ENCODE peak calls at places on chromosome X, in seven cellular contexts. One of them, this sample, is unnamed.

GRCh38 chrX:3407785-3408184 is 61.3 kb upstream of the MXRA5 start:
- DNase-seq in activated T-helper 1 cell treated with anti-CD3 and anti-CD28 coated beads, Interleukin-2, amount 50 U/mL, for 16 hours: no peak
- DNase-seq in NCI-H460: no peak
- DNase-seq in stimulated activated CD8-positive, alpha-beta memory T cell treated with anti-CD3 and anti-CD28 coated beads, Interleukin-15, amount 100 ng/mL, for 24 hours: no peak
- DNase-seq in AG08395: no peak
- DNase-seq in HFF-Myc: no peak
- DNase-seq in stimulated activated CD4-positive, alpha-beta T cell treated with anti-CD3 and anti-CD28 coated beads, Interleukin-1b, Interleukin-23, amount 100 ng/mL, for 24 hours: no peak
- DNase-seq in this sample: no peak

GRCh38 chrX:103197721-103198306 is 17.1 kb upstream of the BEX4 start:
- DNase-seq in activated T-helper 1 cell treated with anti-CD3 and anti-CD28 coated beads, Interleukin-2, amount 50 U/mL, for 16 hours: no peak
- DNase-seq in NCI-H460: no peak
- DNase-seq in stimulated activated CD8-positive, alpha-beta memory T cell treated with anti-CD3 and anti-CD28 coated beads, Interleukin-15, amount 100 ng/mL, for 24 hours: no peak
- DNase-seq in AG08395: peak
- DNase-seq in HFF-Myc: peak
- DNase-seq in stimulated activated CD4-positive, alpha-beta T cell treated with anti-CD3 and anti-CD28 coated beads, Interleukin-1b, Interleukin-23, amount 100 ng/mL, for 24 hours: no peak
- DNase-seq in this sample: no peak

GRCh38 chrX:23952984-23953907 is 45.4 kb downstream of the CXorf58 start:
- DNase-seq in activated T-helper 1 cell treated with anti-CD3 and anti-CD28 coated beads, Interleukin-2, amount 50 U/mL, for 16 hours: no peak
- DNase-seq in NCI-H460: no peak
- DNase-seq in stimulated activated CD8-positive, alpha-beta memory T cell treated with anti-CD3 and anti-CD28 coated beads, Interleukin-15, amount 100 ng/mL, for 24 hours: no peak
- DNase-seq in AG08395: no peak
- DNase-seq in HFF-Myc: no peak
- DNase-seq in stimulated activated CD4-positive, alpha-beta T cell treated with anti-CD3 and anti-CD28 coated beads, Interleukin-1b, Interleukin-23, amount 100 ng/mL, for 24 hours: peak
- DNase-seq in this sample: no peak

GRCh38 chrX:18436017-18436416 is 10.6 kb downstream of the CDKL5 start:
- DNase-seq in activated T-helper 1 cell treated with anti-CD3 and anti-CD28 coated beads, Interleukin-2, amount 50 U/mL, for 16 hours: no peak
- DNase-seq in NCI-H460: no peak
- DNase-seq in stimulated activated CD8-positive, alpha-beta memory T cell treated with anti-CD3 and anti-CD28 coated beads, Interleukin-15, amount 100 ng/mL, for 24 hours: no peak
- DNase-seq in AG08395: no peak
- DNase-seq in HFF-Myc: no peak
- DNase-seq in stimulated activated CD4-positive, alpha-beta T cell treated with anti-CD3 and anti-CD28 coated beads, Interleukin-1b, Interleukin-23, amount 100 ng/mL, for 24 hours: no peak
- DNase-seq in this sample: no peak

GRCh38 chrX:120839506-120839905 is 36.2 kb downstream of the CT47B1 start:
- DNase-seq in activated T-helper 1 cell treated with anti-CD3 and anti-CD28 coated beads, Interleukin-2, amount 50 U/mL, for 16 hours: no peak
- DNase-seq in NCI-H460: no peak
- DNase-seq in stimulated activated CD8-positive, alpha-beta memory T cell treated with anti-CD3 and anti-CD28 coated beads, Interleukin-15, amount 100 ng/mL, for 24 hours: no peak
- DNase-seq in AG08395: peak
- DNase-seq in HFF-Myc: no peak
- DNase-seq in stimulated activated CD4-positive, alpha-beta T cell treated with anti-CD3 and anti-CD28 coated beads, Interleukin-1b, Interleukin-23, amount 100 ng/mL, for 24 hours: no peak
- DNase-seq in this sample: no peak

GRCh38 chrX:101370888-101371504 is 15.0 kb downstream of the BTK start:
- DNase-seq in activated T-helper 1 cell treated with anti-CD3 and anti-CD28 coated beads, Interleukin-2, amount 50 U/mL, for 16 hours: no peak
- DNase-seq in NCI-H460: no peak
- DNase-seq in stimulated activated CD8-positive, alpha-beta memory T cell treated with anti-CD3 and anti-CD28 coated beads, Interleukin-15, amount 100 ng/mL, for 24 hours: no peak
- DNase-seq in AG08395: no peak
- DNase-seq in HFF-Myc: no peak
- DNase-seq in stimulated activated CD4-positive, alpha-beta T cell treated with anti-CD3 and anti-CD28 coated beads, Interleukin-1b, Interleukin-23, amount 100 ng/mL, for 24 hours: no peak
- DNase-seq in this sample: no peak

GRCh38 chrX:1261285-1261684 is 7.3 kb upstream of the CSF2RA start:
- DNase-seq in activated T-helper 1 cell treated with anti-CD3 and anti-CD28 coated beads, Interleukin-2, amount 50 U/mL, for 16 hours: no peak
- DNase-seq in NCI-H460: no peak
- DNase-seq in stimulated activated CD8-positive, alpha-beta memory T cell treated with anti-CD3 and anti-CD28 coated beads, Interleukin-15, amount 100 ng/mL, for 24 hours: no peak
- DNase-seq in AG08395: no peak
- DNase-seq in HFF-Myc: no peak
- DNase-seq in stimulated activated CD4-positive, alpha-beta T cell treated with anti-CD3 and anti-CD28 coated beads, Interleukin-1b, Interleukin-23, amount 100 ng/mL, for 24 hours: no peak
- DNase-seq in this sample: no peak

GRCh38 chrX:116317409-116317808 is 119.0 kb upstream of the SLC6A14 start:
- DNase-seq in activated T-helper 1 cell treated with anti-CD3 and anti-CD28 coated beads, Interleukin-2, amount 50 U/mL, for 16 hours: no peak
- DNase-seq in NCI-H460: no peak
- DNase-seq in stimulated activated CD8-positive, alpha-beta memory T cell treated with anti-CD3 and anti-CD28 coated beads, Interleukin-15, amount 100 ng/mL, for 24 hours: no peak
- DNase-seq in AG08395: no peak
- DNase-seq in HFF-Myc: peak
- DNase-seq in stimulated activated CD4-positive, alpha-beta T cell treated with anti-CD3 and anti-CD28 coated beads, Interleukin-1b, Interleukin-23, amount 100 ng/mL, for 24 hours: no peak
- DNase-seq in this sample: no peak

GRCh38 chrX:102858826-102859627 is 78.0 kb upstream of the RAB40AL start:
- DNase-seq in activated T-helper 1 cell treated with anti-CD3 and anti-CD28 coated beads, Interleukin-2, amount 50 U/mL, for 16 hours: no peak
- DNase-seq in NCI-H460: no peak
- DNase-seq in stimulated activated CD8-positive, alpha-beta memory T cell treated with anti-CD3 and anti-CD28 coated beads, Interleukin-15, amount 100 ng/mL, for 24 hours: no peak
- DNase-seq in AG08395: no peak
- DNase-seq in HFF-Myc: no peak
- DNase-seq in stimulated activated CD4-positive, alpha-beta T cell treated with anti-CD3 and anti-CD28 coated beads, Interleukin-1b, Interleukin-23, amount 100 ng/mL, for 24 hours: no peak
- DNase-seq in this sample: no peak

GRCh38 chrX:141314441-141314840 is 72.1 kb upstream of the SPANXC start:
- DNase-seq in activated T-helper 1 cell treated with anti-CD3 and anti-CD28 coated beads, Interleukin-2, amount 50 U/mL, for 16 hours: no peak
- DNase-seq in NCI-H460: no peak
- DNase-seq in stimulated activated CD8-positive, alpha-beta memory T cell treated with anti-CD3 and anti-CD28 coated beads, Interleukin-15, amount 100 ng/mL, for 24 hours: no peak
- DNase-seq in AG08395: peak
- DNase-seq in HFF-Myc: no peak
- DNase-seq in stimulated activated CD4-positive, alpha-beta T cell treated with anti-CD3 and anti-CD28 coated beads, Interleukin-1b, Interleukin-23, amount 100 ng/mL, for 24 hours: no peak
- DNase-seq in this sample: no peak

GRCh38 chrX:19636989-19637388 is 121.7 kb upstream of the MAP3K15 start:
- DNase-seq in activated T-helper 1 cell treated with anti-CD3 and anti-CD28 coated beads, Interleukin-2, amount 50 U/mL, for 16 hours: no peak
- DNase-seq in NCI-H460: no peak
- DNase-seq in stimulated activated CD8-positive, alpha-beta memory T cell treated with anti-CD3 and anti-CD28 coated beads, Interleukin-15, amount 100 ng/mL, for 24 hours: no peak
- DNase-seq in AG08395: no peak
- DNase-seq in HFF-Myc: no peak
- DNase-seq in stimulated activated CD4-positive, alpha-beta T cell treated with anti-CD3 and anti-CD28 coated beads, Interleukin-1b, Interleukin-23, amount 100 ng/mL, for 24 hours: no peak
- DNase-seq in this sample: no peak

GRCh38 chrX:120463241-120463640 is 5.9 kb downstream of the LAMP2 start:
- DNase-seq in activated T-helper 1 cell treated with anti-CD3 and anti-CD28 coated beads, Interleukin-2, amount 50 U/mL, for 16 hours: no peak
- DNase-seq in NCI-H460: no peak
- DNase-seq in stimulated activated CD8-positive, alpha-beta memory T cell treated with anti-CD3 and anti-CD28 coated beads, Interleukin-15, amount 100 ng/mL, for 24 hours: no peak
- DNase-seq in AG08395: no peak
- DNase-seq in HFF-Myc: no peak
- DNase-seq in stimulated activated CD4-positive, alpha-beta T cell treated with anti-CD3 and anti-CD28 coated beads, Interleukin-1b, Interleukin-23, amount 100 ng/mL, for 24 hours: no peak
- DNase-seq in this sample: no peak